ENCODE peak calls at places on chromosomes 16 and 17, in seven cellular contexts. One of them, this sample, is unnamed.

GRCh38 chr16:86836503-86837125 is 258.3 kb downstream of the FOXL1 start:
- DNase-seq in hypothalamus: no peak
- DNase-seq in HTR-8/SVneo: peak; percentile 71
- DNase-seq in Daoy: peak; percentile 77
- DNase-seq in endodermal cell: no peak
- DNase-seq in tibial artery: no peak
- DNase-seq in thoracic aorta: no peak
- DNase-seq in this sample: no peak

GRCh38 chr17:36092228-36092627 is 2.3 kb upstream of the CCL3 start:
- DNase-seq in hypothalamus: no peak
- DNase-seq in HTR-8/SVneo: no peak
- DNase-seq in Daoy: no peak
- DNase-seq in endodermal cell: no peak
- DNase-seq in tibial artery: no peak
- DNase-seq in thoracic aorta: no peak
- DNase-seq in this sample: no peak

GRCh38 chr16:31700200-31700529 is 172.5 kb downstream of the AHSP start:
- DNase-seq in hypothalamus: peak; percentile 78
- DNase-seq in HTR-8/SVneo: peak; percentile 90
- DNase-seq in Daoy: no peak
- DNase-seq in endodermal cell: no peak
- DNase-seq in tibial artery: no peak
- DNase-seq in thoracic aorta: no peak
- DNase-seq in this sample: no peak

GRCh38 chr16:30567991-30568638 is 3.4 kb downstream of the ZNF688 start:
- DNase-seq in hypothalamus: no peak
- DNase-seq in HTR-8/SVneo: peak; percentile 86
- DNase-seq in Daoy: peak; percentile 39
- DNase-seq in endodermal cell: no peak
- DNase-seq in tibial artery: no peak
- DNase-seq in thoracic aorta: no peak
- DNase-seq in this sample: no peak

GRCh38 chr17:76909971-76910760 is 42.0 kb downstream of the MGAT5B start:
- DNase-seq in hypothalamus: no peak
- DNase-seq in HTR-8/SVneo: peak; percentile 59
- DNase-seq in Daoy: peak; percentile 19
- DNase-seq in endodermal cell: peak; percentile 98
- DNase-seq in tibial artery: no peak
- DNase-seq in thoracic aorta: no peak
- DNase-seq in this sample: no peak

GRCh38 chr17:79459846-79460245 is 151.0 kb downstream of the RBFOX3 start:
- DNase-seq in hypothalamus: no peak
- DNase-seq in HTR-8/SVneo: no peak
- DNase-seq in Daoy: no peak
- DNase-seq in endodermal cell: no peak
- DNase-seq in tibial artery: no peak
- DNase-seq in thoracic aorta: no peak
- DNase-seq in this sample: no peak

GRCh38 chr17:80253631-80254395 is 6.8 kb upstream of the RNF213 start:
- DNase-seq in hypothalamus: no peak
- DNase-seq in HTR-8/SVneo: no peak
- DNase-seq in Daoy: no peak
- DNase-seq in endodermal cell: peak; percentile 47
- DNase-seq in tibial artery: no peak
- DNase-seq in thoracic aorta: no peak
- DNase-seq in this sample: no peak

GRCh38 chr16:82476786-82477185 is 150.0 kb upstream of the CDH13 start:
- DNase-seq in hypothalamus: no peak
- DNase-seq in HTR-8/SVneo: no peak
- DNase-seq in Daoy: no peak
- DNase-seq in endodermal cell: peak; percentile 5
- DNase-seq in tibial artery: no peak
- DNase-seq in thoracic aorta: no peak
- DNase-seq in this sample: no peak

GRCh38 chr17:10033982-10034381 is 128.9 kb upstream of the RCVRN start:
- DNase-seq in hypothalamus: peak; percentile 10
- DNase-seq in HTR-8/SVneo: no peak
- DNase-seq in Daoy: no peak
- DNase-seq in endodermal cell: no peak
- DNase-seq in tibial artery: no peak
- DNase-seq in thoracic aorta: no peak
- DNase-seq in this sample: no peak

GRCh38 chr16:50276128-50276444 is 9.7 kb downstream of the ADCY7 start:
- DNase-seq in hypothalamus: no peak
- DNase-seq in HTR-8/SVneo: no peak
- DNase-seq in Daoy: no peak
- DNase-seq in endodermal cell: no peak
- DNase-seq in tibial artery: no peak
- DNase-seq in thoracic aorta: no peak
- DNase-seq in this sample: no peak

GRCh38 chr17:45690876-45691275 is 93.2 kb upstream of the CRHR1 start:
- DNase-seq in hypothalamus: no peak
- DNase-seq in HTR-8/SVneo: no peak
- DNase-seq in Daoy: no peak
- DNase-seq in endodermal cell: no peak
- DNase-seq in tibial artery: no peak
- DNase-seq in thoracic aorta: no peak
- DNase-seq in this sample: no peak

GRCh38 chr16:53945996-53946395 is 242.0 kb downstream of the FTO start:
- DNase-seq in hypothalamus: no peak
- DNase-seq in HTR-8/SVneo: no peak
- DNase-seq in Daoy: peak; percentile 6
- DNase-seq in endodermal cell: no peak
- DNase-seq in tibial artery: no peak
- DNase-seq in thoracic aorta: no peak
- DNase-seq in this sample: no peak

GRCh38 chr16:54817432-54817831 is 113.2 kb upstream of the IRX5 start:
- DNase-seq in hypothalamus: no peak
- DNase-seq in HTR-8/SVneo: no peak
- DNase-seq in Daoy: peak; percentile 7
- DNase-seq in endodermal cell: peak; percentile 60
- DNase-seq in tibial artery: no peak
- DNase-seq in thoracic aorta: no peak
- DNase-seq in this sample: no peak

GRCh38 chr16:21628196-21628726 is 24.1 kb downstream of the IGSF6 start:
- DNase-seq in hypothalamus: no peak
- DNase-seq in HTR-8/SVneo: no peak
- DNase-seq in Daoy: no peak
- DNase-seq in endodermal cell: no peak
- DNase-seq in tibial artery: no peak
- DNase-seq in thoracic aorta: no peak
- DNase-seq in this sample: no peak

GRCh38 chr17:46063239-46063638 is 64.2 kb downstream of the STH start:
- DNase-seq in hypothalamus: no peak
- DNase-seq in HTR-8/SVneo: peak; percentile 90
- DNase-seq in Daoy: peak; percentile 27
- DNase-seq in endodermal cell: no peak
- DNase-seq in tibial artery: no peak
- DNase-seq in thoracic aorta: no peak
- DNase-seq in this sample: no peak

GRCh38 chr16:9090101-9090959 is 1.1 kb upstream of the HAPSTR1 start:
- DNase-seq in hypothalamus: peak; percentile 47
- DNase-seq in HTR-8/SVneo: no peak
- DNase-seq in Daoy: no peak
- DNase-seq in endodermal cell: peak; percentile 85
- DNase-seq in tibial artery: peak; percentile 78
- DNase-seq in thoracic aorta: no peak
- DNase-seq in this sample: no peak

This sample was measured in NCI-H1048.